ENCODE peak calls at places on chromosomes 11 and 22, in seven cellular contexts. S is endothelial cell, Z is pancreas, N is heart left ventricle, Q is GM13976, W is activated B cell treated with CpG ODN at 0.5 μM for 24 hours, M is HFFc6. A is an unnamed sample.

GRCh38 chr11:105296386-105296785 is 156.8 kb upstream of the CARD18 start:
- DNase-seq in Q (no peak), Z (no peak), S (no peak), N (no peak), W (no peak), M (no peak), A (no peak)

GRCh38 chr11:69962152-69962551 is 116.0 kb upstream of the ANO1 start:
- DNase-seq in S (no peak), M (no peak), W (no peak), Q (no peak), Z (no peak), N (no peak), A (no peak)

GRCh38 chr11:69465236-69466000 is 16.0 kb upstream of the LINC01488 start:
- DNase-seq in S (no peak), M (no peak), N (no peak), Z (no peak), Q (no peak), W (no peak), A (no peak)

GRCh38 chr11:29641201-29641600 is 375.6 kb downstream of the KCNA4 start:
- DNase-seq in M (no peak), W (no peak), N (no peak), Q (no peak), Z (no peak), S (no peak), A (no peak)

GRCh38 chr11:61771195-61771894 is 18.9 kb downstream of the MYRF start:
- DNase-seq in W (no peak), M (no peak), N (no peak), Q (no peak), S (no peak), Z (no peak), A (no peak)

GRCh38 chr11:118917488-118918127 is 8.1 kb downstream of the BCL9L start:
- DNase-seq in S (no peak), N (no peak), Z (peak), M (peak), Q (no peak), W (no peak), A (peak)

GRCh38 chr22:44403930-44404329 is 91.2 kb upstream of the SHISAL1 start:
- DNase-seq in S (no peak), Z (no peak), Q (no peak), N (no peak), W (no peak), M (no peak), A (no peak)

GRCh38 chr22:30288414-30289125 is 735 bp downstream of the CASTOR1 start:
- DNase-seq in N (no peak), S (no peak), Z (no peak), Q (no peak), M (no peak), W (peak), A (no peak)

GRCh38 chr22:24950272-24950902 is 2.1 kb upstream of the KIAA1671 start:
- DNase-seq in N (no peak), Z (no peak), M (no peak), W (no peak), S (no peak), Q (no peak), A (no peak)

GRCh38 chr11:66523611-66524010 is 13.2 kb downstream of the BBS1 start:
- DNase-seq in W (no peak), M (no peak), Z (no peak), N (peak), S (no peak), Q (no peak), A (no peak)

GRCh38 chr22:38729946-38730345 is 24.2 kb downstream of the GTPBP1 start:
- DNase-seq in N (no peak), W (no peak), Z (no peak), M (no peak), Q (no peak), S (no peak), A (no peak)

GRCh38 chr11:34840736-34841386 is 75.3 kb downstream of the APIP start:
- DNase-seq in N (no peak), M (no peak), W (no peak), S (no peak), Q (peak), Z (peak), A (peak)
- TF ChIP-seq CTCF in N (peak), M (peak), W (no peak), S (peak), Q (peak), Z (peak), A (peak)

DNA sequence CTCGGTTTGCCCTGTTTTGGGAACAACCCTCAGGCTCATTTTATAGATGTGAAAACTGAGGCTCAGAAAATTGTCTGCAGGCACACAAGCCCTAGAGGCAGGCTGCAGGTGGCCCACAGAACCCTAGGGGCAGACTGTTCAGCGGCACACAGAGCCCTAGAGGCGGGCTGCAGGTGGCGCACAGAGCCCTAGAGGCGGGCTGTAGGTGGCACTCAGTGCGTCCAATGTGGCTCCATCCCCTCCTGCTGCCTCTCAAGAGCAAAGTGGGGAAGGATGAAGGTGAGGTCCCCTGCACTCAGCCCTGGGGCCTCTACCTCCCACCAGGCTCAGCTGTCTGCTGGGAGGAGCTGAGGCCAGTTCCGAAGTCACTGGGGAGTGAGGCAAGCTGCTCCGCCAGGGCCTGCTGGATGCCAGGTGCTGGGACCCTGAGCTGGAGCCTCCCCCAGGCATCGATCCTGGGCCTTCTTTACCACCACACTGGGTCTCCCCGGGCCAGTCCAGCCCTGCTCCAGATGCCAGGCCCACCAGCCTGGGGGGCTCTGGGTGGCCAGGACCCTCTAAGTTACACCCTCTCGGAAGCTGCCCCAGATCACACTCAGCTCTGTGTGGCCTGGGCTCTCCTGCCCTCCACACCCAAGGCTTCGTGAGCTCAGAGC is 2.3 kb downstream of the ACY3 start:
- DNase-seq in Z (no peak), W (peak), M (no peak), Q (peak), S (peak), N (no peak), A (peak)
- TF ChIP-seq CTCF in Z (peak), W (peak), M (peak), Q (peak), S (no peak), N (no peak), A (peak)

DNA sequence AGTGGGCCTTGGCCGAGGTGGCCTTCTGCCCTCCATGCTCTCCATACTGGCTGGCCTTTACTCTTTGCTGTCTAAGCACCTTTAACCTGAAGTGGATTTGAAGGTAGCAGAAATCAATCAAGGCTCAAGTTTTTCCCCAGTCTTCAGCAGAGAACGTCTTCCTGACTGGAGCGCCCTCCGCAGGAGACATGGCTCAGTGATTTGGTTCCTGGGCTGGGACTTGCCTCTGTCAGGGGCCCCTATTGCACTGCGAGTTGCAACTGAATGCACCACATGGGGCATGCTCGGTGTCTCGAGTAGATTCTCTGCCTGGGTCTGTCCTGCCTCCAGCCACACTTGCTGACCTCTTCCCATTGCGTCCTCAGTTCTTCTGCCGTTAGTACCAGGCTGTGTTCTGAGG is 79.6 kb downstream of the BMAL1 start:
- DNase-seq in M (no peak), W (no peak), N (no peak), Z (no peak), S (no peak), Q (no peak), A (no peak)
- TF ChIP-seq CTCF in M (peak), W (no peak), N (no peak), Z (no peak), S (no peak), Q (no peak), A (no peak)

GRCh38 chr11:5289696-5290095 is 12.1 kb downstream of the OR51B4 start:
- DNase-seq in M (no peak), N (no peak), W (no peak), Q (no peak), S (no peak), Z (no peak), A (no peak)

GRCh38 chr11:5293028-5293427 is 8.7 kb downstream of the OR51B4 start:
- DNase-seq in M (no peak), Z (no peak), S (no peak), Q (no peak), W (no peak), N (no peak), A (no peak)

GRCh38 chr11:5288108-5288911 is 13.4 kb downstream of the OR51B4 start:
- DNase-seq in M (no peak), W (no peak), Q (no peak), S (no peak), N (no peak), Z (no peak), A (no peak)

GRCh38 chr11:5288912-5289525 is 12.7 kb downstream of the OR51B4 start:
- DNase-seq in W (no peak), Z (no peak), Q (no peak), M (no peak), S (no peak), N (no peak), A (no peak)

GRCh38 chr11:5291207-5291838 is 10.4 kb downstream of the OR51B4 start:
- DNase-seq in M (peak), Q (peak), Z (no peak), S (no peak), N (no peak), W (no peak), A (no peak)
- TF ChIP-seq CTCF in M (peak), Q (peak), Z (no peak), S (peak), N (peak), W (no peak), A (peak)

GRCh38 chr22:47564158-47564450 is 801.7 kb downstream of the TBC1D22A start:
- DNase-seq in W (no peak), N (peak), Q (no peak), M (no peak), Z (no peak), S (no peak), A (no peak)
- TF ChIP-seq CTCF in W (no peak), N (no peak), Q (no peak), M (no peak), Z (no peak), S (no peak), A (no peak)

GRCh38 chr22:47013861-47014635 is 251.6 kb downstream of the TBC1D22A start:
- DNase-seq in S (no peak), W (no peak), Z (no peak), M (no peak), N (no peak), Q (no peak), A (no peak)

GRCh38 chr22:47011131-47011854 is 248.8 kb downstream of the TBC1D22A start:
- DNase-seq in S (no peak), Z (no peak), M (no peak), N (no peak), W (no peak), Q (no peak), A (no peak)

GRCh38 chr22:47014946-47015345 is 252.5 kb downstream of the TBC1D22A start:
- DNase-seq in Z (no peak), M (no peak), W (no peak), Q (no peak), N (no peak), S (no peak), A (no peak)

GRCh38 chr22:47014636-47014930 is 252.1 kb downstream of the TBC1D22A start:
- DNase-seq in M (no peak), W (no peak), Q (no peak), S (no peak), N (no peak), Z (no peak), A (no peak)

GRCh38 chr22:47012589-47013365 is 250.3 kb downstream of the TBC1D22A start:
- DNase-seq in Q (no peak), S (no peak), Z (no peak), M (no peak), N (no peak), W (no peak), A (no peak)
- TF ChIP-seq CTCF in Q (no peak), S (peak), Z (no peak), M (peak), N (no peak), W (no peak), A (no peak)

DNA sequence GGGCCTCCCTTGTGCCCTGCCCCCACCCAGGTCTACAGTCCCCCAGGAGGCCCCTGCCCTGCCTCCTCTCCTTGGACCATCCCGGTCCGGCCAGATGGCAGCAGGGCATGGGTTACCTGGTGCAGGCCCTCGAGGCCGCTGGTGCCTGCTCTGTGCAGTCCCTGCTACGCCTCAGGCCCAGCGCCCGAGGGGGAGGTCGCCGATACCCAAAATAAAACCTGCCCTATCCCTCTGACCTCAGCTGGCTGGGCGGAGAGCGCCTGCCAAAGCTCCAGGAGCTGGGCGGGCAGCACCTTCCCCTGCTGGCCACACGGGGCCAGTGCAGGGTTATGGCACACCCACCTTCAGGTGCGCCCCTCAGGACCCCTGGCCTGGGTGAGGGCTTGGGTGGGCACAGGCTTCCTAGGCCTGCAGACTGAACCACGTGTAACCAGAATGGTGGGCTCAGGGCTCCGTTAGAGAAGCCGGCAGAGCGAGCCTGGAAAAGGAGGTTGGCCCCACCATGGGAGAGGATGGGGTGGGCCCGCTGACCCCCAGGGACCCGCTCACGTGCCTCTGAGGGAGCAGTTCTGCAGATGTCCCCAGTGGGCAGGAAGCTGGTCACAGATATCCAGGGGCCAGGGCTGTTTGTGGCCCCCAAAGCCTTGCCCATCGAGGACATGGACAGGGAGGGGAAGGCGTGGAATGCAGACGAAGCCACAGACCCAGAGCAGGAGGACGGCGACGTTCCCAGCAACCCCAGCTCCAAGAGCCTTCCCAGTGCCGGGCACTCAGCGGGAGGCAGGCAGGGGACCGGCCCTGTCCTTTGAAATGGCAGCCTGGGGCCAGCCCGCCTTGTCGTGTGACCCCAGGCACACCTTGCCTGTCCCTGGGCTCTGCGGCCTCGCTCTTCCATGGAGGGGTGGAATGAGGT is 1.7 kb upstream of the TNNT3 start:
- DNase-seq in N (peak), S (no peak), M (no peak), Z (no peak), W (no peak), Q (peak), A (no peak)
- TF ChIP-seq CTCF in N (peak), S (peak), M (peak), Z (peak), W (no peak), Q (peak), A (peak)

DNA sequence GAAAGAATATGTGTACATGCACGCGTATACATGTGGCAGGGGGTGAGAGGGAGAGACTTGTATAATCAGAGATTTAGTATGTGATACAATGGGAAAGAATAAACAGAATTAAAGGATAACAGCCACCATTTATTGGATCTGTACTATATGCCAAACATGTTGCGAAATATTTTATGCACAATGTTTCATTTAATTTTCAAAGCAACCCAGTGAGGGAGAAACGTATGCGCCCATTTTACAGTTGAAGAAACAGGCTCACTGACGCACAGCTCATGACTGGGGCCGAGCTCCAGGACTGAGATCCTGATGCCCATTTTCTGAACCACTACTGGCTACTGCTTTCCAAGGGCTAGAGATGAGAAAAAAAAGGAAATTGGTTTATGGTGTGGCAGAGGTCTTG is 3.3 kb upstream of the OAF start:
- DNase-seq in N (no peak), Q (no peak), M (no peak), S (no peak), W (no peak), Z (no peak), A (no peak)
- TF ChIP-seq CTCF in N (no peak), Q (no peak), M (no peak), S (no peak), W (no peak), Z (no peak), A (no peak)